ENCODE peak calls at places on chromosomes 16 and 17, in four cellular contexts. U is CD8-positive, alpha-beta memory T cell; B is activated CD8-positive, alpha-beta T cell treated with anti-CD3 and anti-CD28 coated beads for 36 hours; O is GM23338. J is an unnamed sample.

GRCh38 chr17:73508057-73508930 is 136.0 kb downstream of the SDK2 start:
- DNase-seq in U (no peak), O (no peak), B (no peak), J (no peak)

GRCh38 chr17:58301504-58302150 is 20.9 kb upstream of the MPO start:
- DNase-seq in B (no peak), O (no peak), U (no peak), J (no peak)

GRCh38 chr16:53123753-53124152 is 69.0 kb downstream of the CHD9 start:
- DNase-seq in O (no peak), U (no peak), B (no peak), J (no peak)

GRCh38 chr17:15502315-15503112 is 35.1 kb upstream of the CDRT4 start:
- DNase-seq in O (peak; percentile 97), U (peak; percentile 66), B (peak; percentile 87), J (peak; percentile 88)

GRCh38 chr17:69246726-69247375 is 18.2 kb upstream of the ABCA10 start:
- DNase-seq in O (peak; percentile 79), U (no peak), B (no peak), J (peak; percentile 82)

GRCh38 chr17:48718781-48719641 is 3.3 kb downstream of the PRAC1 start:
- DNase-seq in B (no peak), U (no peak), O (peak; percentile 73), J (no peak)

GRCh38 chr16:72939247-72939646 is 108.7 kb downstream of the ZFHX3 start:
- DNase-seq in U (no peak), B (no peak), O (no peak), J (no peak)

GRCh38 chr17:58006563-58006923 is 503 bp downstream of the SRSF1 start:
- DNase-seq in B (peak; percentile 73), U (peak; percentile 70), O (peak; percentile 75), J (peak; percentile 86)

GRCh38 chr17:29401237-29401636 is 11.1 kb downstream of the TAOK1 start:
- DNase-seq in B (no peak), O (no peak), U (no peak), J (no peak)

GRCh38 chr17:3693829-3694231 is 2.1 kb downstream of the P2RX5 start:
- DNase-seq in O (no peak), U (peak; percentile 48), B (peak; percentile 88), J (peak; percentile 82)

GRCh38 chr17:41835800-41836549 is at the start of gene NT5C3B:
- DNase-seq in U (peak; percentile 74), O (peak; percentile 64), B (peak; percentile 48), J (peak; percentile 71)

GRCh38 chr17:59330314-59330942 is 1.0 kb upstream of the YPEL2 start:
- DNase-seq in U (no peak), B (peak; percentile 11), O (peak; percentile 40), J (no peak)